ENCODE peak calls at places on chromosomes 11 and 22, in four cellular contexts. D, L, T and B are unnamed samples.

GRCh38 chr11:116714902-116715301 is 57.9 kb downstream of the BUD13 start:
- DNase-seq in D (no peak), L (no peak), T (no peak), B (no peak)

GRCh38 chr11:26936109-26936508 is 57.8 kb upstream of the FIBIN start:
- DNase-seq in D (no peak), L (no peak), T (no peak), B (no peak)

GRCh38 chr11:64267207-64267945 is 16.0 kb downstream of the PLCB3 start:
- DNase-seq in D (no peak), L (no peak), T (peak), B (no peak)

GRCh38 chr11:131886201-131886600 is 515.8 kb downstream of the NTM start:
- DNase-seq in D (no peak), L (no peak), T (no peak), B (no peak)

GRCh38 chr11:66115638-66116410 is 45.8 kb downstream of the PACS1 start:
- DNase-seq in D (no peak), L (no peak), T (no peak), B (no peak)

GRCh38 chr11:952406-953385 is 27.0 kb downstream of the AP2A2 start:
- DNase-seq in D (no peak), L (no peak), T (peak), B (no peak)

GRCh38 chr11:77207019-77207485 is 79.0 kb downstream of the MYO7A start:
- DNase-seq in D (no peak), L (no peak), T (no peak), B (no peak)

GRCh38 chr11:119369035-119369925 is 12.2 kb downstream of the USP2 start:
- DNase-seq in D (no peak), L (no peak), T (no peak), B (no peak)

GRCh38 chr11:78039391-78039918 is 16.4 kb upstream of the KCTD14 start:
- DNase-seq in D (no peak), L (no peak), T (no peak), B (no peak)

GRCh38 chr11:125873881-125874555 is 13.4 kb upstream of the HYLS1 start:
- DNase-seq in D (no peak), L (no peak), T (no peak), B (no peak)

GRCh38 chr11:12556788-12557384 is 117.3 kb upstream of the TEAD1 start:
- DNase-seq in D (no peak), L (peak), T (peak), B (no peak)

GRCh38 chr11:118304809-118305248 is 299 bp downstream of the CD3E start:
- DNase-seq in D (no peak), L (no peak), T (no peak), B (no peak)

GRCh38 chr22:17969732-17970131 is 54.6 kb downstream of the MICAL3 start:
- DNase-seq in D (no peak), L (peak), T (no peak), B (no peak)

GRCh38 chr22:49880281-49880680 is 26.6 kb downstream of the ZBED4 start:
- DNase-seq in D (no peak), L (no peak), T (no peak), B (no peak)

GRCh38 chr11:63534895-63535461 is 1.6 kb upstream of the PLAAT4 start:
- DNase-seq in D (no peak), L (no peak), T (no peak), B (no peak)

GRCh38 chr11:67371549-67372231 is 1.7 kb downstream of the CLCF1 start:
- DNase-seq in D (no peak), L (no peak), T (no peak), B (peak)

GRCh38 chr11:67266424-67267187 is at the start of gene GRK2:
- DNase-seq in D (no peak), L (no peak), T (peak), B (peak)